ENCODE peak calls at places on chromosomes 12 and 14, in five cellular contexts. F is fibroblast of pulmonary artery; W is dermis microvascular lymphatic vessel endothelial cell; E is stimulated activated CD4-positive, alpha-beta T cell treated with anti-CD3 and anti-CD28 coated beads, Interleukin-2, amount 100 ng/mL, for 4 hours; U is HFFc6. R is an unnamed sample.

GRCh38 chr12:89566615-89567014 is 40.8 kb upstream of the POC1B start:
- DNase-seq in F (peak), W (no peak), E (no peak), U (peak), R (peak)

GRCh38 chr14:38297681-38298080 is 41.8 kb upstream of the CLEC14A start:
- DNase-seq in F (peak), W (peak), E (no peak), U (peak), R (peak)

GRCh38 chr12:33111850-33112249 is 215.3 kb upstream of the PKP2 start:
- DNase-seq in F (no peak), W (no peak), E (no peak), U (no peak), R (no peak)

GRCh38 chr14:33271216-33271615 is 332.5 kb downstream of the NPAS3 start:
- DNase-seq in F (no peak), W (no peak), E (no peak), U (no peak), R (peak)

GRCh38 chr12:115941362-115941761 is 336.1 kb downstream of the MED13L start:
- DNase-seq in F (peak), W (no peak), E (no peak), U (no peak), R (peak)

GRCh38 chr12:120085920-120086319 is 30.6 kb downstream of the RAB35 start:
- DNase-seq in F (no peak), W (no peak), E (no peak), U (no peak), R (no peak)

GRCh38 chr14:37622231-37622923 is 26.9 kb downstream of the TTC6 start:
- DNase-seq in F (peak), W (peak), E (no peak), U (no peak), R (peak)

GRCh38 chr12:552466-552865 is 92.7 kb downstream of the B4GALNT3 start:
- DNase-seq in F (no peak), W (no peak), E (no peak), U (no peak), R (no peak)

GRCh38 chr12:64907097-64907496 is 82.7 kb downstream of the TBC1D30 start:
- DNase-seq in F (no peak), W (no peak), E (no peak), U (no peak), R (no peak)

GRCh38 chr12:122059203-122059960 is 19.2 kb upstream of the MLXIP start:
- DNase-seq in F (no peak), W (no peak), E (no peak), U (no peak), R (no peak)

GRCh38 chr12:113818833-113819232 is 147.3 kb downstream of the RBM19 start:
- DNase-seq in F (peak), W (no peak), E (no peak), U (no peak), R (peak)

GRCh38 chr14:33530358-33530757 is 420.5 kb downstream of the EGLN3 start:
- DNase-seq in F (no peak), W (no peak), E (no peak), U (no peak), R (no peak)

GRCh38 chr12:93192878-93193277 is 184.8 kb upstream of the NUDT4 start:
- DNase-seq in F (no peak), W (no peak), E (no peak), U (no peak), R (peak)

GRCh38 chr14:74988993-74989392 is 13.7 kb upstream of the EIF2B2 start:
- DNase-seq in F (no peak), W (no peak), E (no peak), U (no peak), R (no peak)